ENCODE peak calls at places on chromosome 4, in four cellular contexts. Z is mesenteric fat pad, S is omental fat pad, L is aorta. T is an unnamed sample.

GRCh38 chr4:794911-795725 is 30.8 kb downstream of the CPLX1 start:
- DNase-seq in Z (no peak), S (no peak), L (peak; percentile 75), T (no peak)

GRCh38 chr4:87067120-87067885 is 132.5 kb downstream of the AFF1 start:
- DNase-seq in Z (no peak), S (no peak), L (no peak), T (no peak)

GRCh38 chr4:6354626-6355025 is 85.0 kb downstream of the WFS1 start:
- DNase-seq in Z (no peak), S (no peak), L (no peak), T (no peak)

GRCh38 chr4:168421055-168421454 is 59.2 kb downstream of the DDX60L start:
- DNase-seq in Z (no peak), S (no peak), L (no peak), T (no peak)

GRCh38 chr4:52545099-52546069 is 113.7 kb downstream of the USP46 start:
- DNase-seq in Z (no peak), S (peak; percentile 61), L (peak; percentile 88), T (peak; percentile 91)

GRCh38 chr4:77079281-77079680 is 3.5 kb upstream of the CCNI start:
- DNase-seq in Z (no peak), S (no peak), L (no peak), T (no peak)

GRCh38 chr4:76515975-76516853 is 81.2 kb downstream of the SHROOM3 start:
- DNase-seq in Z (no peak), S (no peak), L (no peak), T (no peak)

GRCh38 chr4:78566834-78567501 is 15.4 kb downstream of the ANXA3 start:
- DNase-seq in Z (no peak), S (no peak), L (no peak), T (no peak)

GRCh38 chr4:92186239-92186638 is 117.5 kb upstream of the GRID2 start:
- DNase-seq in Z (no peak), S (no peak), L (no peak), T (no peak)

GRCh38 chr4:10623241-10623640 is 61.3 kb downstream of the CLNK start:
- DNase-seq in Z (no peak), S (no peak), L (no peak), T (no peak)

GRCh38 chr4:140637836-140638235 is 69.1 kb upstream of the UCP1 start:
- DNase-seq in Z (no peak), S (no peak), L (no peak), T (no peak)

GRCh38 chr4:32163125-32163524 is 1443.0 kb downstream of the PCDH7 start:
- DNase-seq in Z (no peak), S (no peak), L (no peak), T (no peak)

GRCh38 chr4:141304346-141304745 is 83.7 kb downstream of the ZNF330 start:
- DNase-seq in Z (no peak), S (no peak), L (no peak), T (no peak)

GRCh38 chr4:81631958-81632439 is 160.3 kb upstream of the RASGEF1B start:
- DNase-seq in Z (no peak), S (no peak), L (no peak), T (no peak)

GRCh38 chr4:6893449-6894085 is 16.1 kb upstream of the TBC1D14 start:
- DNase-seq in Z (no peak), S (no peak), L (no peak), T (no peak)

GRCh38 chr4:16117164-16117563 is 33.3 kb upstream of the PROM1 start:
- DNase-seq in Z (no peak), S (no peak), L (no peak), T (peak; percentile 54)

GRCh38 chr4:60992037-60992436 is 208.1 kb upstream of the ADGRL3 start:
- DNase-seq in Z (no peak), S (no peak), L (no peak), T (no peak)

GRCh38 chr4:73843369-73843768 is 6.9 kb downstream of the CXCL6 start:
- DNase-seq in Z (no peak), S (no peak), L (no peak), T (no peak)

GRCh38 chr4:90293320-90293719 is 166.1 kb downstream of the CCSER1 start:
- DNase-seq in Z (no peak), S (no peak), L (no peak), T (no peak)

GRCh38 chr4:46389301-46389761 is 597 bp downstream of the GABRA2 start:
- DNase-seq in Z (no peak), S (no peak), L (peak; percentile 72), T (no peak)

GRCh38 chr4:17448689-17449088 is 63.2 kb downstream of the QDPR start:
- DNase-seq in Z (no peak), S (no peak), L (no peak), T (no peak)

GRCh38 chr4:16508968-16509367 is 282.7 kb upstream of the TAPT1 start:
- DNase-seq in Z (no peak), S (no peak), L (no peak), T (no peak)